ENCODE peak calls at places on chromosomes 3 and 15, in eight cellular contexts. I, A, S, M, K, C, G and D are unnamed samples.

GRCh38 chr3:64150527-64151238 is 74.6 kb downstream of the PRICKLE2 start:
- DNase-seq in I (peak; percentile 80), A (peak; percentile 39), S (peak; percentile 36), M (no peak), K (peak; percentile 63), C (no peak), G (no peak), D (peak; percentile 27)

GRCh38 chr15:45314960-45315359 is 62.9 kb downstream of the SLC28A2 start:
- DNase-seq in I (no peak), A (no peak), S (no peak), M (peak; percentile 84), K (no peak), C (no peak), G (no peak), D (no peak)

GRCh38 chr3:134798681-134799311 is 3.7 kb downstream of the EPHB1 start:
- DNase-seq in I (no peak), A (no peak), S (no peak), M (peak; percentile 45), K (no peak), C (no peak), G (no peak), D (no peak)

GRCh38 chr3:158103131-158103955 is 2.9 kb downstream of the SHOX2 start:
- DNase-seq in I (no peak), A (no peak), S (no peak), M (peak; percentile 79), K (no peak), C (peak; percentile 34), G (no peak), D (peak; percentile 6)

GRCh38 chr3:100563652-100564215 is 45.7 kb upstream of the ADGRG7 start:
- DNase-seq in I (no peak), A (no peak), S (no peak), M (no peak), K (no peak), C (no peak), G (no peak), D (no peak)

GRCh38 chr3:125123906-125124305 is 68.1 kb upstream of the HEG1 start:
- DNase-seq in I (peak; percentile 44), A (no peak), S (peak; percentile 74), M (no peak), K (no peak), C (no peak), G (no peak), D (peak; percentile 65)

GRCh38 chr3:184419171-184419570 is 39.3 kb downstream of the CHRD start:
- DNase-seq in I (no peak), A (no peak), S (no peak), M (no peak), K (no peak), C (no peak), G (no peak), D (peak; percentile 38)

GRCh38 chr15:41558400-41559238 is at the start of gene TYRO3:
- DNase-seq in I (peak; percentile 39), A (peak; percentile 71), S (no peak), M (peak; percentile 85), K (peak; percentile 64), C (peak; percentile 82), G (peak; percentile 75), D (peak; percentile 76)

GRCh38 chr15:80659375-80659774 is 35.7 kb upstream of the ABHD17C start:
- DNase-seq in I (peak; percentile 8), A (no peak), S (no peak), M (no peak), K (no peak), C (no peak), G (no peak), D (no peak)

GRCh38 chr3:50248387-50248786 is 12.4 kb downstream of the GNAI2 start:
- DNase-seq in I (peak; percentile 18), A (no peak), S (no peak), M (no peak), K (peak; percentile 65), C (no peak), G (no peak), D (no peak)

GRCh38 chr15:99729920-99730319 is 3.3 kb downstream of the LYSMD4 start:
- DNase-seq in I (peak; percentile 47), A (peak; percentile 21), S (peak; percentile 11), M (peak; percentile 79), K (no peak), C (no peak), G (no peak), D (peak; percentile 54)

GRCh38 chr3:185659942-185660921 is 74.1 kb downstream of the SENP2 start:
- DNase-seq in I (peak; percentile 76), A (peak; percentile 76), S (peak; percentile 71), M (peak; percentile 96), K (peak; percentile 66), C (peak; percentile 82), G (peak; percentile 76), D (peak; percentile 75)

GRCh38 chr3:22858486-22858885 is 344.6 kb upstream of the UBE2E2 start:
- DNase-seq in I (no peak), A (no peak), S (no peak), M (no peak), K (no peak), C (no peak), G (no peak), D (no peak)

GRCh38 chr3:140341817-140342403 is 336.0 kb upstream of the TRIM42 start:
- DNase-seq in I (no peak), A (no peak), S (no peak), M (peak; percentile 79), K (no peak), C (no peak), G (no peak), D (no peak)

GRCh38 chr3:152304160-152304559 is 35.4 kb downstream of the MBNL1 start:
- DNase-seq in I (no peak), A (no peak), S (no peak), M (no peak), K (no peak), C (no peak), G (no peak), D (no peak)

GRCh38 chr3:186783731-186784515 is 546 bp downstream of the EIF4A2 start:
- DNase-seq in I (peak; percentile 62), A (peak; percentile 34), S (peak; percentile 57), M (peak; percentile 84), K (peak; percentile 88), C (peak; percentile 81), G (peak; percentile 78), D (peak; percentile 81)

GRCh38 chr3:90091557-90091956 is 984.1 kb downstream of the EPHA3 start:
- DNase-seq in I (peak; percentile 66), A (peak; percentile 48), S (peak; percentile 3), M (peak; percentile 75), K (peak; percentile 14), C (no peak), G (no peak), D (peak; percentile 50)

GRCh38 chr3:168085491-168086119 is 10.1 kb downstream of the GOLIM4 start:
- DNase-seq in I (no peak), A (no peak), S (no peak), M (no peak), K (no peak), C (no peak), G (no peak), D (no peak)

GRCh38 chr15:38824719-38825118 is 260.1 kb upstream of the RASGRP1 start:
- DNase-seq in I (no peak), A (no peak), S (no peak), M (no peak), K (no peak), C (no peak), G (no peak), D (no peak)

GRCh38 chr15:62832231-62832630 is 210.3 kb upstream of the TPM1 start:
- DNase-seq in I (no peak), A (no peak), S (no peak), M (no peak), K (no peak), C (no peak), G (no peak), D (no peak)

GRCh38 chr15:67745059-67745993 is 80.0 kb upstream of the SKOR1 start:
- DNase-seq in I (peak; percentile 40), A (no peak), S (no peak), M (no peak), K (no peak), C (no peak), G (no peak), D (no peak)

GRCh38 chr3:126179825-126180476 is 435 bp downstream of the ALDH1L1 start:
- DNase-seq in I (no peak), A (peak; percentile 34), S (no peak), M (peak; percentile 89), K (peak; percentile 67), C (no peak), G (no peak), D (no peak)

GRCh38 chr15:62389887-62390792 is 225.1 kb upstream of the C2CD4B start:
- DNase-seq in I (peak; percentile 79), A (peak; percentile 78), S (peak; percentile 58), M (peak; percentile 89), K (peak; percentile 72), C (peak; percentile 91), G (peak; percentile 83), D (peak; percentile 82)

GRCh38 chr3:185971579-185971978 is 33.8 kb upstream of the TRA2B start:
- DNase-seq in I (no peak), A (no peak), S (no peak), M (no peak), K (no peak), C (no peak), G (no peak), D (no peak)

GRCh38 chr15:76340198-76340801 is 3.7 kb downstream of the ISL2 start:
- DNase-seq in I (no peak), A (no peak), S (no peak), M (peak; percentile 76), K (no peak), C (peak; percentile 40), G (peak; percentile 44), D (peak; percentile 50)

GRCh38 chr15:84947947-84948830 is 33.5 kb upstream of the PDE8A start:
- DNase-seq in I (peak; percentile 97), A (no peak), S (peak; percentile 38), M (no peak), K (peak; percentile 36), C (no peak), G (no peak), D (no peak)

GRCh38 chr3:136898954-136899353 is 36.9 kb downstream of the NCK1 start:
- DNase-seq in I (no peak), A (no peak), S (no peak), M (no peak), K (no peak), C (no peak), G (no peak), D (no peak)

GRCh38 chr3:138195491-138195890 is 8.4 kb downstream of the ARMC8 start:
- DNase-seq in I (no peak), A (no peak), S (no peak), M (no peak), K (no peak), C (no peak), G (no peak), D (no peak)

GRCh38 chr3:11699083-11699427 is 55.3 kb upstream of the VGLL4 start:
- DNase-seq in I (peak; percentile 79), A (no peak), S (no peak), M (no peak), K (no peak), C (no peak), G (no peak), D (no peak)

GRCh38 chr15:88701561-88702095 is 62.8 kb downstream of the ISG20 start:
- DNase-seq in I (no peak), A (peak; percentile 35), S (no peak), M (peak; percentile 84), K (no peak), C (peak; percentile 65), G (peak; percentile 36), D (no peak)

GRCh38 chr3:187267306-187267705 is 24.2 kb downstream of the MASP1 start:
- DNase-seq in I (no peak), A (no peak), S (no peak), M (no peak), K (no peak), C (no peak), G (no peak), D (no peak)

GRCh38 chr15:81091889-81092558 is 42.0 kb upstream of the CFAP161 start:
- DNase-seq in I (peak; percentile 94), A (peak; percentile 61), S (peak; percentile 26), M (no peak), K (no peak), C (no peak), G (no peak), D (no peak)

GRCh38 chr3:113228969-113229368 is 17.6 kb downstream of the BOC start:
- DNase-seq in I (no peak), A (no peak), S (no peak), M (no peak), K (no peak), C (no peak), G (no peak), D (no peak)

GRCh38 chr3:50623840-50624474 is 7.0 kb downstream of the MAPKAPK3 start:
- DNase-seq in I (no peak), A (no peak), S (no peak), M (no peak), K (no peak), C (peak; percentile 32), G (no peak), D (no peak)